ENCODE peak calls at places on chromosomes 5 and 9, in seven cellular contexts. X, P, Z, Q, A, Y and K are unnamed samples.

GRCh38 chr9:114409103-114409780 is 21.5 kb upstream of the AKNA start:
- DNase-seq in Y (no peak), A (no peak), X (no peak), Z (peak), Q (no peak), P (no peak), K (no peak)

GRCh38 chr5:73917433-73917832 is 291.4 kb downstream of the ARHGEF28 start:
- DNase-seq in Y (no peak), Q (no peak), P (no peak), Z (no peak), A (no peak), X (no peak), K (no peak)

GRCh38 chr5:85651744-85652143 is 966.0 kb upstream of the COX7C start:
- DNase-seq in Y (no peak), X (no peak), P (no peak), Q (no peak), A (no peak), Z (no peak), K (no peak)

GRCh38 chr9:135082536-135082935 is 4.9 kb upstream of the OLFM1 start:
- DNase-seq in Y (no peak), X (no peak), A (no peak), Z (no peak), P (no peak), Q (no peak), K (no peak)

GRCh38 chr9:90428517-90428916 is 214.1 kb downstream of the DIRAS2 start:
- DNase-seq in Y (no peak), X (no peak), P (no peak), Q (no peak), A (no peak), Z (peak), K (no peak)

GRCh38 chr5:116478461-116478860 is 96.2 kb downstream of the SEMA6A start:
- DNase-seq in Q (no peak), Y (no peak), P (no peak), X (no peak), Z (peak), A (no peak), K (no peak)

GRCh38 chr9:101601904-101602765 is 7.4 kb upstream of the PPP3R2 start:
- DNase-seq in P (peak), A (no peak), X (peak), Z (peak), Y (no peak), Q (peak), K (no peak)

GRCh38 chr5:66406761-66407289 is 189.4 kb upstream of the MAST4 start:
- DNase-seq in Q (no peak), X (no peak), P (no peak), A (no peak), Y (no peak), Z (no peak), K (no peak)